ENCODE peak calls at places on chromosomes 1 and 21, in six cellular contexts. H, A, F, N, L and X are unnamed samples.

GRCh38 chr1:230288641-230289349 is 137.3 kb downstream of the PGBD5 start:
- DNase-seq in H (no peak), A (peak; percentile 12), F (no peak), N (no peak), L (no peak), X (no peak)

GRCh38 chr21:23804866-23805265 is 1802.4 kb downstream of the MRPL39 start:
- DNase-seq in H (no peak), A (no peak), F (no peak), N (no peak), L (no peak), X (no peak)

GRCh38 chr1:156452863-156453262 is 47.7 kb downstream of the MEF2D start:
- DNase-seq in H (no peak), A (no peak), F (no peak), N (no peak), L (no peak), X (no peak)

GRCh38 chr1:89959070-89959654 is 35.7 kb upstream of the ZNF326 start:
- DNase-seq in H (no peak), A (no peak), F (no peak), N (no peak), L (no peak), X (no peak)

GRCh38 chr1:234851450-234852438 is 241.8 kb upstream of the IRF2BP2 start:
- DNase-seq in H (no peak), A (peak; percentile 55), F (no peak), N (no peak), L (no peak), X (peak; percentile 76)

GRCh38 chr1:89104147-89104546 is 21.8 kb downstream of the GBP2 start:
- DNase-seq in H (no peak), A (no peak), F (no peak), N (no peak), L (no peak), X (no peak)

GRCh38 chr1:167803358-167804217 is 81.8 kb downstream of the MPZL1 start:
- DNase-seq in H (peak; percentile 56), A (peak; percentile 95), F (peak; percentile 70), N (peak; percentile 76), L (peak; percentile 91), X (peak; percentile 95)

GRCh38 chr1:9455487-9456237 is 83.6 kb upstream of the SLC25A33 start:
- DNase-seq in H (no peak), A (peak; percentile 56), F (peak; percentile 56), N (peak; percentile 44), L (no peak), X (peak; percentile 92)

GRCh38 chr1:62989497-62989896 is 205.6 kb downstream of the ATG4C start:
- DNase-seq in H (no peak), A (no peak), F (no peak), N (no peak), L (peak; percentile 26), X (no peak)

GRCh38 chr1:171128463-171128862 is 37.8 kb downstream of the FMO3 start:
- DNase-seq in H (no peak), A (no peak), F (no peak), N (no peak), L (no peak), X (no peak)

GRCh38 chr1:200429221-200429751 is 19.4 kb upstream of the ZNF281 start:
- DNase-seq in H (no peak), A (peak; percentile 62), F (no peak), N (no peak), L (no peak), X (no peak)

GRCh38 chr21:32427958-32428623 is 15.6 kb downstream of the EVA1C start:
- DNase-seq in H (no peak), A (no peak), F (no peak), N (no peak), L (no peak), X (no peak)

GRCh38 chr1:210394281-210394798 is 65.6 kb downstream of the HHAT start:
- DNase-seq in H (no peak), A (peak; percentile 27), F (no peak), N (peak; percentile 5), L (no peak), X (peak; percentile 75)

GRCh38 chr1:92957020-92957734 is 4.1 kb downstream of the DIPK1A start:
- DNase-seq in H (no peak), A (no peak), F (no peak), N (no peak), L (no peak), X (no peak)

GRCh38 chr1:62276791-62277190 is 42.4 kb downstream of the KANK4 start:
- DNase-seq in H (no peak), A (no peak), F (no peak), N (no peak), L (no peak), X (no peak)

GRCh38 chr1:109265741-109266330 is 16.5 kb downstream of the CELSR2 start:
- DNase-seq in H (no peak), A (no peak), F (no peak), N (no peak), L (no peak), X (no peak)

GRCh38 chr1:207884276-207885029 is 26.5 kb downstream of the CD34 start:
- DNase-seq in H (peak; percentile 28), A (no peak), F (no peak), N (no peak), L (no peak), X (peak; percentile 12)

GRCh38 chr21:31855180-31855579 is 17.6 kb upstream of the HUNK start:
- DNase-seq in H (no peak), A (no peak), F (no peak), N (no peak), L (no peak), X (peak; percentile 84)

GRCh38 chr1:117017648-117018047 is 16.1 kb downstream of the CD101 start:
- DNase-seq in H (no peak), A (no peak), F (no peak), N (no peak), L (peak; percentile 4), X (no peak)

GRCh38 chr1:33008051-33008914 is 28.4 kb downstream of the AK2 start:
- DNase-seq in H (peak; percentile 43), A (no peak), F (no peak), N (no peak), L (no peak), X (peak; percentile 93)

GRCh38 chr21:36847189-36847588 is 119.3 kb downstream of the HLCS start:
- DNase-seq in H (no peak), A (peak; percentile 85), F (no peak), N (no peak), L (no peak), X (peak; percentile 40)

GRCh38 chr1:48644950-48645605 is 131.6 kb downstream of the BEND5 start:
- DNase-seq in H (peak; percentile 44), A (no peak), F (no peak), N (no peak), L (peak; percentile 39), X (no peak)

GRCh38 chr1:157090771-157091170 is 8.8 kb downstream of the ETV3L start:
- DNase-seq in H (no peak), A (no peak), F (no peak), N (no peak), L (no peak), X (peak; percentile 76)

GRCh38 chr1:208499601-208500000 is 255.4 kb upstream of the PLXNA2 start:
- DNase-seq in H (no peak), A (no peak), F (no peak), N (no peak), L (no peak), X (no peak)

GRCh38 chr1:101008229-101008628 is 17.4 kb downstream of the DPH5 start:
- DNase-seq in H (no peak), A (peak; percentile 53), F (no peak), N (no peak), L (no peak), X (no peak)

GRCh38 chr1:2276803-2277580 is 48.9 kb downstream of the SKI start:
- DNase-seq in H (no peak), A (peak; percentile 62), F (no peak), N (no peak), L (no peak), X (no peak)

GRCh38 chr1:76687324-76688018 is 179.8 kb upstream of the ST6GALNAC5 start:
- DNase-seq in H (peak; percentile 44), A (no peak), F (no peak), N (no peak), L (peak; percentile 13), X (no peak)

GRCh38 chr21:36135391-36136094 is 664 bp downstream of the CBR3 start:
- DNase-seq in H (peak; percentile 56), A (peak; percentile 83), F (peak; percentile 20), N (peak; percentile 37), L (no peak), X (peak; percentile 82)

GRCh38 chr1:23619299-23620188 is 60.2 kb upstream of the ID3 start:
- DNase-seq in H (peak; percentile 93), A (peak; percentile 13), F (peak; percentile 82), N (peak; percentile 68), L (no peak), X (peak; percentile 76)

GRCh38 chr21:33332143-33332542 is 7.4 kb downstream of the IFNAR1 start:
- DNase-seq in H (no peak), A (no peak), F (no peak), N (no peak), L (no peak), X (no peak)

GRCh38 chr1:179142889-179143299 is 61.0 kb downstream of the TOR3A start:
- DNase-seq in H (no peak), A (peak; percentile 99), F (no peak), N (no peak), L (no peak), X (peak; percentile 87)